ENCODE peak calls at places on chromosomes 12 and 14, in ten cellular contexts. M, L, X, V, N, U, T, Q, P and H are unnamed samples.

GRCh38 chr12:26274441-26275312 is 79.3 kb downstream of the SSPN start:
- DNase-seq in X (peak; percentile 79), P (peak; percentile 98), Q (peak; percentile 83), L (peak; percentile 85), N (peak; percentile 87), U (peak; percentile 92), M (peak; percentile 78), T (peak; percentile 82), V (peak; percentile 99), H (no peak)

GRCh38 chr14:97456958-97457357 is 659.8 kb downstream of the VRK1 start:
- DNase-seq in T (no peak), U (peak; percentile 45), L (no peak), V (no peak), M (no peak), Q (no peak), X (no peak), N (no peak), P (no peak), H (no peak)

GRCh38 chr12:123939716-123940626 is 32.7 kb downstream of the CCDC92 start:
- DNase-seq in Q (no peak), M (no peak), L (no peak), N (peak; percentile 68), T (no peak), P (no peak), U (no peak), V (no peak), X (no peak), H (no peak)

GRCh38 chr12:82866946-82867345 is 180.2 kb downstream of the TMTC2 start:
- DNase-seq in N (no peak), P (no peak), L (no peak), T (no peak), V (no peak), X (no peak), U (no peak), M (no peak), Q (no peak), H (no peak)

GRCh38 chr12:75722714-75723200 is 211.3 kb upstream of the KRR1 start:
- DNase-seq in P (peak; percentile 90), N (no peak), U (peak; percentile 56), X (no peak), T (peak; percentile 19), M (peak; percentile 31), L (no peak), Q (no peak), V (peak; percentile 93), H (peak; percentile 61)

GRCh38 chr14:75888933-75889332 is 92.9 kb downstream of the TGFB3 start:
- DNase-seq in Q (no peak), N (no peak), T (no peak), V (no peak), M (no peak), U (no peak), P (no peak), L (no peak), X (no peak), H (no peak)

GRCh38 chr12:80442426-80443222 is 1.4 kb upstream of the PTPRQ start:
- DNase-seq in N (no peak), M (no peak), U (peak; percentile 24), T (peak; percentile 4), V (peak; percentile 85), L (no peak), X (no peak), P (no peak), Q (no peak), H (no peak)

GRCh38 chr12:57224973-57225679 is 4.4 kb upstream of the SHMT2 start:
- DNase-seq in M (peak; percentile 69), X (peak; percentile 79), N (peak; percentile 92), T (no peak), V (no peak), U (peak; percentile 72), L (peak; percentile 64), Q (peak; percentile 97), P (no peak), H (peak; percentile 44)

GRCh38 chr14:68246074-68246980 is 426.7 kb downstream of the RAD51B start:
- DNase-seq in U (peak; percentile 50), X (no peak), N (no peak), M (no peak), P (no peak), Q (no peak), V (peak; percentile 71), L (no peak), T (peak; percentile 34), H (no peak)

DNA sequence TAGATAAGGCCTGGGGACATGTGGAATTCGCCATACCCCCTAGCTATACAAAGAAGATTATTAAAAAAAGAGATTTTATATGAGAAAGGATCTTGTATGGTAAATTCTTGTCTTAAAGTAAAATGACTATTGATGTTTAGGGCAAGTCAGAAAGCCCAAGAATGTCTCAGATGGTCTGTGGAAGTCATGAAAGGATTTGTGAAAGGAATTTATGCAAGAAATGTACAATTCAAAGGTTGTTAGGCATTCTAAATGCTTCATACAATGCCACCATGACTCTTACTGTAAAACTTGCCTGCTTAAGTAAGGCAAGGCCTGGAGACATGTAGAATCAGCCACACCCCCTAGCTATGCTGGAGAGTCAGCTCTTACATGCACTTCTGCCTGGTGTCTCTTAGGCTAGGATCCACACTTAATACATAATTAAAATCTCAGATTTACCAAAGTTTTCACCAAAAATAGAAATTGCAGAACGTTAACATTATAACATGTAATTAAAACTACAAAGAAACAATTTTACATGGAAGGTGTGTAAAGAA is 8.9 kb upstream of the ETNK1 start:
- DNase-seq in V (no peak), N (no peak), T (no peak), X (no peak), U (no peak), Q (no peak), P (no peak), M (no peak), L (no peak), H (no peak)
- H3K9me3 ChIP-seq in V (no peaks in the 10 kb centered on the region), N (peaks cover 20% of the 10 kb centered on the region), T (no peaks in the 10 kb centered on the region), X (no peaks in the 10 kb centered on the region), U (no peaks in the 10 kb centered on the region), Q (peaks cover 70% of the 10 kb centered on the region), P (peaks cover 22% of the 10 kb centered on the region), M (peaks cover 30% of the 10 kb centered on the region), L (peaks cover 36% of the 10 kb centered on the region), H (no peaks in the 10 kb centered on the region)

GRCh38 chr12:89225808-89226368 is 126.4 kb downstream of the DUSP6 start:
- DNase-seq in L (peak; percentile 62), V (peak; percentile 83), U (peak; percentile 79), N (no peak), T (peak; percentile 25), P (peak; percentile 82), Q (peak; percentile 76), X (no peak), M (peak; percentile 64), H (no peak)
- H3K4me3 ChIP-seq in L (no peak overlapping the region), V (no peak overlapping the region), U (no peak overlapping the region), N (no peak overlapping the region), T (no peak overlapping the region), P (peak overlapping the region; percentile 65), Q (no peak overlapping the region), X (no peak overlapping the region), M (no peak overlapping the region), H (no peak overlapping the region)

GRCh38 chr12:59079029-59079428 is 158.7 kb upstream of the LRIG3 start:
- DNase-seq in Q (no peak), U (no peak), V (no peak), L (no peak), T (no peak), N (no peak), M (no peak), X (no peak), P (no peak), H (no peak)

GRCh38 chr12:59078027-59078426 is 157.7 kb upstream of the LRIG3 start:
- DNase-seq in Q (no peak), T (no peak), M (no peak), N (no peak), U (peak; percentile 13), X (no peak), P (no peak), V (no peak), L (no peak), H (no peak)

GRCh38 chr12:59076611-59077010 is 156.3 kb upstream of the LRIG3 start:
- DNase-seq in N (no peak), P (no peak), M (no peak), T (no peak), L (no peak), X (no peak), Q (no peak), V (no peak), U (no peak), H (no peak)

GRCh38 chr12:59075968-59076367 is 155.7 kb upstream of the LRIG3 start:
- DNase-seq in X (no peak), U (no peak), V (no peak), P (no peak), M (no peak), N (no peak), Q (no peak), L (no peak), T (no peak), H (no peak)

DNA sequence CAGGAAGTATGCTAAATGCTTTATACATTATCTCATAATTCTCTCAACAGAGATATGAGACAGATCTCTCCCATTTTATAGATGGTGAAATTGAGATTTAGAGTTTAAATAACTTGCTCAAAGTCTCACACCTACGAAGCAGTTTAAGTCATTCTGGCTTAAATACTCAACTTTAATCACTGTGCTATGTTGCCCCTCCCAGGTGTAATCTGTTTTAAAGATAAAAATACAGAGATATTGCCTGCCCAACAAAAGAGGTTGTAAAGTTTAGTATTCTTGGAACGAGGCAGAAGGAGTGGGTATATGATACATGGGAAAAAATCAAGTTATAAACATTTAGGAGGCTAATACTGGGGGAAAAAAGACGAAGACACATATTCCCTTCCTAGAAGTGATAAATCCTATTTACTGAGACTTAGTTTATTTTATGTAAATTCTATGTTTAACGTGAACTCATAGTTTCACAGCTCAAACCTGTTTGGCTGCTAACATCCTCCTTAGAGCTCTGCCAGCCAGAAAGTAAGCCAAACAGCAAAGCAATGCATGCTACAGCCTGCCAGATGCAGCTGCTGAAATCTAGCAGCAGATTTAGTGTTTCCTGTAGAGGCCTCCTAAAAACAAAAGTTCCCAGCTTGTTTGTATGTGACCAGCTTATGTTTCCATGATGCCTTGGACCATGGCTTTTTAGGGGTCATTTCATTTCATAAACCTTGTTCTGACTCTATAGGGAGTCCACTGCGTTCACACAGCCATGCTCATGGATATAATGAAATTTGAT is 157.0 kb upstream of the LRIG3 start:
- DNase-seq in X (no peak), U (peak; percentile 40), V (no peak), P (peak; percentile 63), Q (peak; percentile 56), T (no peak), L (peak; percentile 57), M (peak; percentile 48), N (no peak), H (no peak)
- H3K4me1 ChIP-seq in X (no peaks in the 10 kb centered on the region), U (peaks cover 19% of the 10 kb centered on the region), V (no peaks in the 10 kb centered on the region), P (peaks cover 9% of the 10 kb centered on the region), Q (peaks cover 25% of the 10 kb centered on the region), T (peaks cover 4% of the 10 kb centered on the region), L (peaks cover 6% of the 10 kb centered on the region), M (peaks cover 9% of the 10 kb centered on the region), N (no peaks in the 10 kb centered on the region), H (no peaks in the 10 kb centered on the region)

GRCh38 chr14:105907276-105907675 is 380.9 kb downstream of the TMEM121 start:
- DNase-seq in N (no peak), U (no peak), P (no peak), M (no peak), X (no peak), L (no peak), Q (no peak), T (no peak), V (no peak), H (no peak)
- H3K9me3 ChIP-seq in N (no peaks in the 10 kb centered on the region), U (no peaks in the 10 kb centered on the region), P (no peaks in the 10 kb centered on the region), M (no peaks in the 10 kb centered on the region), X (no peaks in the 10 kb centered on the region), L (no peaks in the 10 kb centered on the region), Q (peaks cover 20% of the 10 kb centered on the region), T (no peaks in the 10 kb centered on the region), V (peaks cover 18% of the 10 kb centered on the region), H (no peaks in the 10 kb centered on the region)